ENCODE peak calls at places on chromosomes 16 and 17, in seven cellular contexts. X, K, M, T, H, G and O are unnamed samples.

GRCh38 chr17:61583242-61583641 is 7.8 kb downstream of the NACA2 start:
- DNase-seq in M (no peak), X (no peak), T (no peak), K (peak; percentile 2), H (peak; percentile 82), G (peak; percentile 70), O (no peak)

GRCh38 chr16:50881953-50882352 is 140.1 kb downstream of the CYLD start:
- DNase-seq in K (no peak), X (no peak), T (no peak), H (no peak), M (no peak), G (no peak), O (no peak)

GRCh38 chr17:39152134-39152884 is 872 bp upstream of the PLXDC1 start:
- DNase-seq in T (no peak), M (peak; percentile 16), G (peak; percentile 62), K (no peak), H (no peak), X (peak; percentile 81), O (no peak)

GRCh38 chr16:24275413-24275812 is 19.3 kb downstream of the CACNG3 start:
- DNase-seq in X (no peak), T (no peak), H (no peak), G (no peak), M (no peak), K (no peak), O (no peak)

GRCh38 chr16:70695351-70696070 is 9.7 kb upstream of the MTSS2 start:
- DNase-seq in H (peak; percentile 18), K (no peak), T (no peak), X (no peak), G (peak; percentile 78), M (peak; percentile 47), O (no peak)

GRCh38 chr17:78878261-78878660 is 24.7 kb downstream of the CEP295NL start:
- DNase-seq in X (no peak), G (no peak), M (no peak), H (no peak), T (no peak), K (no peak), O (no peak)

GRCh38 chr17:41974031-41974430 is 7.4 kb downstream of the CNP start:
- DNase-seq in K (no peak), M (no peak), X (no peak), G (no peak), T (no peak), H (no peak), O (no peak)

GRCh38 chr16:11667824-11668589 is at the start of gene SNN:
- DNase-seq in X (peak; percentile 96), H (peak; percentile 83), M (peak; percentile 90), T (peak; percentile 15), G (peak; percentile 91), K (peak; percentile 92), O (no peak)

GRCh38 chr17:56351675-56352074 is 198.4 kb downstream of the ANKFN1 start:
- DNase-seq in H (no peak), X (no peak), K (no peak), M (no peak), G (no peak), T (no peak), O (no peak)

GRCh38 chr17:6468051-6468790 is 24.0 kb downstream of the PIMREG start:
- DNase-seq in H (no peak), X (peak; percentile 75), K (no peak), T (no peak), M (no peak), G (no peak), O (no peak)

GRCh38 chr16:50740747-50741146 is 1.1 kb upstream of the CYLD start:
- DNase-seq in H (no peak), G (no peak), X (no peak), K (no peak), M (no peak), T (no peak), O (no peak)

GRCh38 chr17:9228408-9229159 is 207.3 kb downstream of the NTN1 start:
- DNase-seq in X (no peak), K (no peak), T (no peak), G (no peak), M (no peak), H (peak; percentile 50), O (no peak)